ENCODE peak calls at places on chromosome 4, in four cellular contexts. M is AG08395, H is amygdala, I is head of caudate nucleus. V is an unnamed sample.
A peak's percentile ranks its signal among the peaks of the same experiment; 100 is the strongest.

GRCh38 chr4:20984011-20984836 is 284.0 kb downstream of the PACRGL start:
- DNase-seq in H (no peak), I (peak; percentile 18), M (no peak), V (no peak)

GRCh38 chr4:89939464-89939863 is 44.8 kb downstream of the MMRN1 start:
- DNase-seq in I (no peak), H (no peak), M (no peak), V (no peak)

GRCh38 chr4:168551945-168552695 is 55.3 kb downstream of the PALLD start:
- DNase-seq in H (no peak), I (no peak), M (no peak), V (no peak)

GRCh38 chr4:148445071-148445902 is 3.1 kb upstream of the NR3C2 start:
- DNase-seq in I (peak; percentile 59), H (peak; percentile 32), M (no peak), V (peak; percentile 39)

GRCh38 chr4:1447676-1448588 is 41.7 kb upstream of the NKX1-1 start:
- DNase-seq in H (no peak), I (no peak), M (no peak), V (peak; percentile 6)

GRCh38 chr4:26330186-26330787 is 9.5 kb downstream of the RBPJ start:
- DNase-seq in H (no peak), M (peak; percentile 38), I (no peak), V (peak; percentile 40)

GRCh38 chr4:118783887-118784286 is 52.0 kb downstream of the SEC24D start:
- DNase-seq in M (no peak), I (no peak), H (no peak), V (no peak)

GRCh38 chr4:104750008-104750407 is 255.3 kb upstream of the CXXC4 start:
- DNase-seq in I (no peak), H (no peak), M (no peak), V (no peak)

GRCh38 chr4:2409381-2409783 is 9.1 kb downstream of the ZFYVE28 start:
- DNase-seq in H (no peak), M (no peak), I (no peak), V (no peak)

GRCh38 chr4:8538703-8539567 is 41.3 kb upstream of the GPR78 start:
- DNase-seq in I (no peak), H (no peak), M (peak; percentile 79), V (peak; percentile 69)

GRCh38 chr4:121182296-121182695 is 18.2 kb upstream of the TNIP3 start:
- DNase-seq in M (peak; percentile 35), H (no peak), I (no peak), V (peak; percentile 25)

GRCh38 chr4:76830612-76831474 is 67.1 kb downstream of the SOWAHB start:
- DNase-seq in H (no peak), I (no peak), M (peak; percentile 74), V (peak; percentile 78)

GRCh38 chr4:78361621-78362120 is 189.9 kb upstream of the ANXA3 start:
- DNase-seq in I (no peak), M (no peak), H (no peak), V (no peak)

GRCh38 chr4:146883070-146883469 is 62.6 kb downstream of the TTC29 start:
- DNase-seq in M (no peak), I (no peak), H (no peak), V (no peak)

GRCh38 chr4:52959545-52959944 is 97.4 kb downstream of the RASL11B start:
- DNase-seq in M (peak; percentile 76), H (no peak), I (no peak), V (peak; percentile 65)

GRCh38 chr4:2812600-2812932 is 19.7 kb downstream of the SH3BP2 start:
- DNase-seq in I (no peak), M (no peak), H (no peak), V (peak; percentile 41)

GRCh38 chr4:167903291-167903721 is 189.0 kb upstream of the ANXA10 start:
- DNase-seq in M (no peak), I (no peak), H (no peak), V (no peak)

GRCh38 chr4:17667653-17668201 is 53.3 kb downstream of the MED28 start:
- DNase-seq in M (no peak), I (no peak), H (no peak), V (no peak)

GRCh38 chr4:16693040-16693506 is 205.4 kb downstream of the LDB2 start:
- DNase-seq in H (no peak), I (no peak), M (no peak), V (no peak)

GRCh38 chr4:136025540-136025939 is 1506.8 kb downstream of the PCDH18 start:
- DNase-seq in I (no peak), M (no peak), H (no peak), V (no peak)

GRCh38 chr4:153079824-153080486 is 124.3 kb upstream of the TRIM2 start:
- DNase-seq in I (no peak), M (no peak), H (no peak), V (no peak)

GRCh38 chr4:160450861-160451260 is 1348.0 kb downstream of the RAPGEF2 start:
- DNase-seq in I (no peak), H (no peak), M (no peak), V (no peak)

GRCh38 chr4:38625508-38625907 is 38.5 kb upstream of the KLF3 start:
- DNase-seq in H (no peak), M (no peak), I (no peak), V (no peak)

GRCh38 chr4:74157116-74157742 is 689 bp upstream of the MTHFD2L start:
- DNase-seq in I (no peak), H (no peak), M (peak; percentile 11), V (peak; percentile 10)

GRCh38 chr4:137955615-137956014 is 286.5 kb downstream of the SLC7A11 start:
- DNase-seq in I (no peak), H (no peak), M (no peak), V (no peak)

GRCh38 chr4:140260227-140260626 is 106.2 kb upstream of the MAML3 start:
- DNase-seq in M (peak; percentile 83), H (no peak), I (no peak), V (peak; percentile 75)

GRCh38 chr4:7627251-7628250 is 192.8 kb upstream of the PSAPL1 start:
- DNase-seq in M (no peak), I (no peak), H (no peak), V (no peak)

GRCh38 chr4:57591073-57591472 is 480.9 kb upstream of the IGFBP7 start:
- DNase-seq in H (no peak), M (no peak), I (no peak), V (no peak)

GRCh38 chr4:949656-950055 is 17.4 kb downstream of the TMEM175 start:
- DNase-seq in M (no peak), H (no peak), I (no peak), V (no peak)

GRCh38 chr4:4763815-4764202 is 95.7 kb upstream of the MSX1 start:
- DNase-seq in M (no peak), H (no peak), I (no peak), V (no peak)

GRCh38 chr4:174107749-174108354 is 175.6 kb downstream of the FBXO8 start:
- DNase-seq in I (no peak), M (no peak), H (no peak), V (no peak)

GRCh38 chr4:73978886-73979285 is 2.9 kb downstream of the PF4 start:
- DNase-seq in I (no peak), M (peak; percentile 52), H (no peak), V (peak; percentile 32)

GRCh38 chr4:113057891-113058290 is 8.4 kb downstream of the ANK2 start:
- DNase-seq in M (peak; percentile 7), I (no peak), H (no peak), V (no peak)

GRCh38 chr4:170872794-170873193 is 783.0 kb upstream of the AADAT start:
- DNase-seq in I (no peak), H (no peak), M (no peak), V (no peak)

GRCh38 chr4:176387571-176387970 is 67.8 kb downstream of the SPCS3 start:
- DNase-seq in I (no peak), M (no peak), H (no peak), V (no peak)

GRCh38 chr4:149345424-149345823 is 470.2 kb downstream of the IQCM start:
- DNase-seq in I (no peak), M (no peak), H (no peak), V (no peak)

GRCh38 chr4:20362148-20362547 is 110.4 kb downstream of the SLIT2 start:
- DNase-seq in I (no peak), M (no peak), H (no peak), V (no peak)

GRCh38 chr4:168765726-168766125 is 244.3 kb downstream of the CBR4 start:
- DNase-seq in I (no peak), M (peak; percentile 66), H (no peak), V (peak; percentile 81)

V was measured in AG20443.